ENCODE peak calls at places on chromosome 21, in six cellular contexts. One of them, this sample, is unnamed.
A peak's percentile ranks its signal among the peaks of the same experiment; 100 is the strongest.

GRCh38 chr21:25501996-25502665 is 105.2 kb downstream of the MRPL39 start:
- DNase-seq in pancreas: no peak
- DNase-seq in ovary: no peak
- DNase-seq in neural progenitor cell: no peak
- DNase-seq in A549: no peak
- DNase-seq in neuronal stem cell: no peak
- DNase-seq in this sample: no peak

GRCh38 chr21:16908087-16908486 is 604.8 kb upstream of the CXADR start:
- DNase-seq in pancreas: no peak
- DNase-seq in ovary: no peak
- DNase-seq in neural progenitor cell: no peak
- DNase-seq in A549: peak; percentile 20
- DNase-seq in neuronal stem cell: no peak
- DNase-seq in this sample: no peak

GRCh38 chr21:45870421-45870820 is 111.1 kb upstream of the COL6A1 start:
- DNase-seq in pancreas: no peak
- DNase-seq in ovary: peak; percentile 21
- DNase-seq in neural progenitor cell: no peak
- DNase-seq in A549: no peak
- DNase-seq in neuronal stem cell: no peak
- DNase-seq in this sample: no peak

GRCh38 chr21:38982804-38983203 is 177.1 kb downstream of the ETS2 start:
- DNase-seq in pancreas: no peak
- DNase-seq in ovary: no peak
- DNase-seq in neural progenitor cell: no peak
- DNase-seq in A549: no peak
- DNase-seq in neuronal stem cell: no peak
- DNase-seq in this sample: no peak

GRCh38 chr21:28464988-28465387 is 527.7 kb downstream of the LTN1 start:
- DNase-seq in pancreas: no peak
- DNase-seq in ovary: no peak
- DNase-seq in neural progenitor cell: no peak
- DNase-seq in A549: no peak
- DNase-seq in neuronal stem cell: no peak
- DNase-seq in this sample: no peak

GRCh38 chr21:34813266-34813886 is 144.6 kb downstream of the CLIC6 start:
- DNase-seq in pancreas: no peak
- DNase-seq in ovary: no peak
- DNase-seq in neural progenitor cell: no peak
- DNase-seq in A549: peak; percentile 60
- DNase-seq in neuronal stem cell: no peak
- DNase-seq in this sample: no peak

GRCh38 chr21:45454924-45455315 is 50.0 kb downstream of the COL18A1 start:
- DNase-seq in pancreas: no peak
- DNase-seq in ovary: peak; percentile 75
- DNase-seq in neural progenitor cell: no peak
- DNase-seq in A549: no peak
- DNase-seq in neuronal stem cell: no peak
- DNase-seq in this sample: no peak

GRCh38 chr21:45889115-45889708 is 92.4 kb upstream of the COL6A1 start:
- DNase-seq in pancreas: peak; percentile 19
- DNase-seq in ovary: peak; percentile 19
- DNase-seq in neural progenitor cell: no peak
- DNase-seq in A549: no peak
- DNase-seq in neuronal stem cell: no peak
- DNase-seq in this sample: peak; percentile 6

GRCh38 chr21:46295996-46296752 is 10.0 kb downstream of the YBEY start:
- DNase-seq in pancreas: no peak
- DNase-seq in ovary: peak; percentile 85
- DNase-seq in neural progenitor cell: no peak
- DNase-seq in A549: no peak
- DNase-seq in neuronal stem cell: no peak
- DNase-seq in this sample: peak; percentile 92

GRCh38 chr21:28393279-28393678 is 599.4 kb downstream of the LTN1 start:
- DNase-seq in pancreas: peak; percentile 59
- DNase-seq in ovary: no peak
- DNase-seq in neural progenitor cell: no peak
- DNase-seq in A549: no peak
- DNase-seq in neuronal stem cell: no peak
- DNase-seq in this sample: no peak

DNA sequence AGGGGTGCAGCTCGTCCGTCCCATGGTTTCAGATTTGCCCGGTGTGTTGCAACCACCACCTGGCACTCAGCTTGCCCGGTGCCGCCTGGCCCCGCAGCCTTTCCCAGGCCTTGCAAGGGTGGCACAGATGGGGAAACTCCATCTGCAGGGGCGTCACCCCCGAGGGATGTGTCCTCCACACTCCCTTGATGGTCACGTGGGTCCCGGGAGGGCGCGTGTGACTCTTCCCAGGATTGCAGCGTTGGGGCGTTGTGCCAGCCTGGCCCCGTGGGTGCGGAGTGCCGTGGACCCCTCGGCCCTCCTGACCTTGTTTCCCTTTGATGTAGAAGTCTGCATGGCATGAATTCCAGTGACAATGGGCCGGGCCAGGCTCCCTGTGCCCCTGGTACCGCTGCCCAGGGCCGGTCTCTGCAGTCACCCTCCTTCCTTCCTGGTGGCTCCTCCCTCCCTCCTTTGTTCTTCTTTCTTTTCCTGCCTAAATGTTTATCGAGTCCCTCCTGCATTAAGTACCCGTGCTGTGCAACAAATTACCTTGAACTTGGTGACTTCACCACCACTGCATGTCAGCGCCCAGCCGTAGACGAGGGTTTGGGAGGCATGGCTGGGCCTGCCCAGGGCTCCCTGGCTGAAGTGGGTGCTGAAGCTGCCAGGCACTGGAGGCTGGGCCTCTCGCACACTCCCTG is 22.9 kb downstream of the RRP1 start:
- DNase-seq in pancreas: peak; percentile 57
- DNase-seq in ovary: no peak
- DNase-seq in neural progenitor cell: no peak
- DNase-seq in A549: no peak
- DNase-seq in neuronal stem cell: no peak
- DNase-seq in this sample: no peak
- H3K4me3 ChIP-seq in pancreas: peak overlapping the region; percentile 7
- H3K4me3 ChIP-seq in ovary: no peak overlapping the region
- H3K4me3 ChIP-seq in neural progenitor cell: no peak overlapping the region
- H3K4me3 ChIP-seq in A549: no peak overlapping the region
- H3K4me3 ChIP-seq in neuronal stem cell: no peak overlapping the region
- H3K4me3 ChIP-seq in this sample: peak overlapping the region; percentile 19

GRCh38 chr21:36708512-36709029 is 9.7 kb downstream of the SIM2 start:
- DNase-seq in pancreas: no peak
- DNase-seq in ovary: no peak
- DNase-seq in neural progenitor cell: peak; percentile 41
- DNase-seq in A549: no peak
- DNase-seq in neuronal stem cell: no peak
- DNase-seq in this sample: no peak
- H3K4me1 ChIP-seq in pancreas: peaks cover 6% of the 10 kb centered on the region
- H3K4me1 ChIP-seq in ovary: no peaks in the 10 kb centered on the region
- H3K4me1 ChIP-seq in neural progenitor cell: peaks cover 37% of the 10 kb centered on the region
- H3K4me1 ChIP-seq in A549: no peaks in the 10 kb centered on the region
- H3K4me1 ChIP-seq in neuronal stem cell: peaks cover 12% of the 10 kb centered on the region
- H3K4me1 ChIP-seq in this sample: peaks cover 5% of the 10 kb centered on the region

GRCh38 chr21:26565546-26565945 is 7.5 kb downstream of the CYYR1 start:
- DNase-seq in pancreas: no peak
- DNase-seq in ovary: no peak
- DNase-seq in neural progenitor cell: no peak
- DNase-seq in A549: no peak
- DNase-seq in neuronal stem cell: no peak
- DNase-seq in this sample: no peak

GRCh38 chr21:26572668-26573381 is at the start of gene CYYR1:
- DNase-seq in pancreas: peak; percentile 48
- DNase-seq in ovary: no peak
- DNase-seq in neural progenitor cell: peak; percentile 84
- DNase-seq in A549: no peak
- DNase-seq in neuronal stem cell: peak; percentile 63
- DNase-seq in this sample: peak; percentile 33

GRCh38 chr21:26565105-26565504 is 8.0 kb downstream of the CYYR1 start:
- DNase-seq in pancreas: no peak
- DNase-seq in ovary: no peak
- DNase-seq in neural progenitor cell: no peak
- DNase-seq in A549: no peak
- DNase-seq in neuronal stem cell: no peak
- DNase-seq in this sample: no peak

GRCh38 chr21:26572026-26572425 is 1.1 kb downstream of the CYYR1 start:
- DNase-seq in pancreas: no peak
- DNase-seq in ovary: no peak
- DNase-seq in neural progenitor cell: no peak
- DNase-seq in A549: no peak
- DNase-seq in neuronal stem cell: no peak
- DNase-seq in this sample: no peak

DNA sequence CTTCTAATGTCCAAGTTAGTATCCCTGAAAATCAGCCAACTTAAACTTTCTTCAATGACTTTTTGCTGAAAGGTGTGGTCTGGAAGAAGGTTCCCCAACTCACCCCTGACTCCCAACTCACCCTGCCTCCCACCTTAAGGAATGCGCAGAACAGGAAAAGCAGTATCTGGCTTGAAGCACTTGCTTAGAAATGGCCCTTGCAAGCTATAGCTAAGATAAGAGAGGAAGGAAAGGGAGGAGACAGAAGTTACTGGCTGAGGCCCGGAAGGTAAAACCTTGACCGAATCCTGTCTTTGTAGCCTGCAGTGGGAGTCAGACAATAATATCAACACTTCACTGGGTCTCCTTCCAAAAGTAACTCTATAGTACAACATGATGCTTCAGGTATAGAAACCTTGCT is 2.9 kb downstream of the CYYR1 start:
- DNase-seq in pancreas: no peak
- DNase-seq in ovary: no peak
- DNase-seq in neural progenitor cell: peak; percentile 6
- DNase-seq in A549: no peak
- DNase-seq in neuronal stem cell: no peak
- DNase-seq in this sample: peak; percentile 47
- H3K4me3 ChIP-seq in pancreas: no peak overlapping the region
- H3K4me3 ChIP-seq in ovary: no peak overlapping the region
- H3K4me3 ChIP-seq in neural progenitor cell: peak overlapping the region; percentile 4
- H3K4me3 ChIP-seq in A549: no peak overlapping the region
- H3K4me3 ChIP-seq in neuronal stem cell: no peak overlapping the region
- H3K4me3 ChIP-seq in this sample: peak overlapping the region; percentile 54

GRCh38 chr21:15730484-15731242 is 881 bp downstream of the USP25 start:
- DNase-seq in pancreas: peak; percentile 86
- DNase-seq in ovary: no peak
- DNase-seq in neural progenitor cell: no peak
- DNase-seq in A549: no peak
- DNase-seq in neuronal stem cell: peak; percentile 30
- DNase-seq in this sample: no peak
- H3K4me1 ChIP-seq in pancreas: peaks cover 7% of the 10 kb centered on the region
- H3K4me1 ChIP-seq in ovary: peaks cover 4% of the 10 kb centered on the region
- H3K4me1 ChIP-seq in neural progenitor cell: peaks cover 14% of the 10 kb centered on the region
- H3K4me1 ChIP-seq in A549: peaks cover 27% of the 10 kb centered on the region
- H3K4me1 ChIP-seq in neuronal stem cell: peaks cover 8% of the 10 kb centered on the region
- H3K4me1 ChIP-seq in this sample: peaks cover 52% of the 10 kb centered on the region

DNA sequence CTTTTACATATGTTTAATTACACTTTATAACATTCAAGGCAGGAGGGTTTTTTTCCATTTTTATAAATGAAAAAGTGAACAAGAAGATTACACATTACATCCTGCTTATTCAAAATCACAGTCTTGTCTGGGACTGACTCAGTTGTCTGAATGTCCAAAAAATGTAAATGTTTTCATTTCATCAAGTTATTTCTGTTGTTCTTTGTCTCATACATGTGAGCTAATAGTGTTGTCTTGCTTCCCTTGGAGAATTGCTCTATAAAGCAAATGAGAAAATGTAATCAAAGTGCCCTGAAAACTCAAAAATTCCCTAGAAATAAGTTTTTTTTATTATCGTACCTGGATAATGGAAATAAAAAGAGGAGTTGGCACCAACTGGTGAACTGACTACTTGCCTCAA is 242.8 kb downstream of the GRIK1 start:
- DNase-seq in pancreas: no peak
- DNase-seq in ovary: no peak
- DNase-seq in neural progenitor cell: no peak
- DNase-seq in A549: no peak
- DNase-seq in neuronal stem cell: no peak
- DNase-seq in this sample: no peak
- H3K4me3 ChIP-seq in pancreas: no peak overlapping the region
- H3K4me3 ChIP-seq in ovary: no peak overlapping the region
- H3K4me3 ChIP-seq in neural progenitor cell: no peak overlapping the region
- H3K4me3 ChIP-seq in A549: no peak overlapping the region
- H3K4me3 ChIP-seq in neuronal stem cell: no peak overlapping the region
- H3K4me3 ChIP-seq in this sample: no peak overlapping the region

DNA sequence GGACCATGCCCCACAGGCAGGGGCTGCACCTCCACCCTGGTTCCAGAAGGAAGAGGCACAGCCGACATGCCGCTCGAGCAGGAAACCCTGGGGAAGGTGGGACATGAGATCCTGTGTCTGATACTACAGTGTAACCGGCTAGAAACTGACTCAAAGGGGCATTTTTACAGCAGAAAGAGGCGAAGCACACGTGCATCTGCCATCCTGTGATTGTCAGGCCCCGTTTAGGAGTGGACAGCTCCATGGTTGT is 62.7 kb downstream of the SIK1 start:
- DNase-seq in pancreas: no peak
- DNase-seq in ovary: no peak
- DNase-seq in neural progenitor cell: no peak
- DNase-seq in A549: no peak
- DNase-seq in neuronal stem cell: no peak
- DNase-seq in this sample: no peak
- H3K4me1 ChIP-seq in pancreas: no peaks in the 10 kb centered on the region
- H3K4me1 ChIP-seq in ovary: peaks cover 11% of the 10 kb centered on the region
- H3K4me1 ChIP-seq in neural progenitor cell: peaks cover 9% of the 10 kb centered on the region
- H3K4me1 ChIP-seq in A549: peaks cover 6% of the 10 kb centered on the region
- H3K4me1 ChIP-seq in neuronal stem cell: peaks cover 17% of the 10 kb centered on the region
- H3K4me1 ChIP-seq in this sample: peaks cover 17% of the 10 kb centered on the region

DNA sequence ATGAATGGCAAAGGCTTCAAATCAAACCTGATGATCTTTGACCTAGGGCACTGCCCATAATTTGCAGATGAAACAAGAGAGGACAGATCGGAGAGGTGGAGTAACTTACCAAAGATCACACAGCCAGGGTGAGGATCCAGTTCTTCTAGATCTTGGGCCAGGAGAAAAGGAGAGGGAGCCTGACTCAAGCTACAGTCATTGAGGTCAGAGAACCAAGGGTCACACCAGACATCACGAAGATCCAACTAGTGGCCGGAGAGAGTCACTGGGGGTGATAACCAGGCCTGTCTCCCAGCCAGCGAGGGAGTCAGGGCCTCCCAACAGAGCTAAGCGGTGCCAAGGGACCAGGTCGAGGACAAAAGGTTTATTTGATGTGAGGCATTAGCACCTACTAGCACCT is 115.0 kb downstream of the RIPK4 start:
- DNase-seq in pancreas: no peak
- DNase-seq in ovary: peak; percentile 9
- DNase-seq in neural progenitor cell: no peak
- DNase-seq in A549: no peak
- DNase-seq in neuronal stem cell: no peak
- DNase-seq in this sample: no peak
- H3K4me3 ChIP-seq in pancreas: no peak overlapping the region
- H3K4me3 ChIP-seq in ovary: no peak overlapping the region
- H3K4me3 ChIP-seq in neural progenitor cell: no peak overlapping the region
- H3K4me3 ChIP-seq in A549: no peak overlapping the region
- H3K4me3 ChIP-seq in neuronal stem cell: no peak overlapping the region
- H3K4me3 ChIP-seq in this sample: no peak overlapping the region

This sample was measured in heart right ventricle.